ENCODE peak calls at places on chromosomes 2 and 18, in four cellular contexts. A is cardiac muscle cell, V is endothelial cell, G is choroid plexus epithelial cell. Y is an unnamed sample.

GRCh38 chr2:129481306-129482219 is 497.9 kb upstream of the RAB6C start:
- DNase-seq in A (no peak), V (no peak), G (no peak), Y (no peak)

GRCh38 chr2:234245945-234246344 is 195.4 kb downstream of the SPP2 start:
- DNase-seq in A (peak; percentile 63), V (no peak), G (peak; percentile 81), Y (no peak)

GRCh38 chr2:3242747-3243369 is 134.8 kb downstream of the EIPR1 start:
- DNase-seq in A (peak; percentile 43), V (no peak), G (peak; percentile 17), Y (peak; percentile 44)

GRCh38 chr2:127361929-127362328 is 25.8 kb downstream of the MAP3K2 start:
- DNase-seq in A (no peak), V (no peak), G (peak; percentile 38), Y (no peak)

GRCh38 chr2:39119732-39120520 is 925 bp downstream of the SOS1 start:
- DNase-seq in A (peak; percentile 67), V (peak; percentile 54), G (peak; percentile 64), Y (peak; percentile 83)

GRCh38 chr2:109264595-109265328 is 135.8 kb downstream of the SH3RF3 start:
- DNase-seq in A (peak; percentile 89), V (no peak), G (peak; percentile 70), Y (no peak)

GRCh38 chr18:74234326-74235171 is 57.2 kb downstream of the CYB5A start:
- DNase-seq in A (peak; percentile 99), V (no peak), G (peak; percentile 99), Y (no peak)

GRCh38 chr2:101617188-101617587 is 80.3 kb upstream of the MAP4K4 start:
- DNase-seq in A (peak; percentile 65), V (no peak), G (peak; percentile 92), Y (no peak)

GRCh38 chr2:180077295-180077906 is 70.3 kb upstream of the CWC22 start:
- DNase-seq in A (peak; percentile 49), V (no peak), G (peak; percentile 61), Y (peak; percentile 16)

GRCh38 chr18:24369420-24369819 is 28.2 kb downstream of the OSBPL1A start:
- DNase-seq in A (no peak), V (no peak), G (no peak), Y (no peak)

GRCh38 chr2:162226836-162227235 is 16.4 kb downstream of the FAP start:
- DNase-seq in A (peak; percentile 40), V (no peak), G (peak; percentile 47), Y (no peak)

GRCh38 chr2:234422242-234422641 is 74.6 kb downstream of the ARL4C start:
- DNase-seq in A (peak; percentile 84), V (no peak), G (peak; percentile 94), Y (no peak)

GRCh38 chr18:46793565-46793964 is 36.7 kb upstream of the ST8SIA5 start:
- DNase-seq in A (no peak), V (no peak), G (peak; percentile 15), Y (no peak)

GRCh38 chr2:157839162-157839801 is 36.8 kb downstream of the ACVR1 start:
- DNase-seq in A (peak; percentile 60), V (peak; percentile 17), G (peak; percentile 81), Y (no peak)

GRCh38 chr2:135800513-135801460 is 36.2 kb downstream of the LCT start:
- DNase-seq in A (no peak), V (no peak), G (no peak), Y (no peak)

GRCh38 chr18:60377778-60378469 is 5.3 kb upstream of the MC4R start:
- DNase-seq in A (no peak), V (no peak), G (peak; percentile 44), Y (no peak)

GRCh38 chr2:95122197-95122551 is 566 bp upstream of the MRPS5 start:
- DNase-seq in A (no peak), V (no peak), G (no peak), Y (no peak)

GRCh38 chr2:95121150-95121494 is 486 bp downstream of the MRPS5 start:
- DNase-seq in A (peak; percentile 27), V (no peak), G (peak; percentile 40), Y (no peak)

GRCh38 chr2:95121495-95122196 is at the start of gene MRPS5:
- DNase-seq in A (peak; percentile 76), V (peak; percentile 88), G (peak; percentile 63), Y (peak; percentile 95)
- TF ChIP-seq CTCF in A (peak; percentile 4), V (no peak), G (no peak), Y (peak; percentile 21)

DNA sequence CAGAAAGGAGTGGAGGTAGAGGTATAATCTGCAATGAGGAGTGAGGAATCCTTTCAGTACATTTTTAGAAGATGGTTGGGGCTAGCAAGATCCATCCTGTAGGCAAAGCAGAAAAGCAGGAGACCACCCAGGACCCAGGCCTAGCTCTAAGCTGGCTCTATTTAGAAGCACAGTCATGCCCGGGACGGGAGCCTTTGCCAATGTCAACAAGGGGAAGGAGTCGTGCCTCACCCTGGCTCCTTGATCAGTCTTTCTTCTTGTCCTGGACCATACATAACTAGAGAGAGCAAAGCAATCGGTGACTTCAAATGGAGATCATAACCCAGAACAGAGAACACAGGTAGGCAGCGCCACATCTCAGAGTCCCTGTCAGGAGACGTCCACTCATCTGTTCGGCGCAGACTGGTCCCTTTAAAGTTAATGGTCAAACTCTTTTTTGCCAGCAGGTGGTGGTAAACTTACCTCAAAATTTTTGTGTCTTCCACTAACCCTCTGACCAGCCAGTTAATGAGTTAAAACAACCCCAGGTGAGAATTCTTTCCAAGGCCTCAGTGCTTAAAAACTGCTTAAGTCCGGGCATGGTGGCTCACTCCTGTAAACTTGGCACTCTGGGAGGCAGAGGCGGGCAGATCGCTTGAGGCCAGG is 8.0 kb downstream of the MC5R start:
- DNase-seq in A (no peak), V (peak; percentile 25), G (no peak), Y (no peak)
- TF ChIP-seq CTCF in A (no peak), V (no peak), G (no peak), Y (no peak)

GRCh38 chr2:70748002-70748779 is 19.8 kb downstream of the ADD2 start:
- DNase-seq in A (no peak), V (no peak), G (no peak), Y (no peak)
- TF ChIP-seq CTCF in A (no peak), V (no peak), G (no peak), Y (no peak)

GRCh38 chr2:111961663-111962062 is 63.3 kb downstream of the MERTK start:
- DNase-seq in A (no peak), V (no peak), G (peak; percentile 2), Y (no peak)

GRCh38 chr2:111954602-111955332 is 56.4 kb downstream of the MERTK start:
- DNase-seq in A (no peak), V (no peak), G (no peak), Y (no peak)

GRCh38 chr2:111952871-111953497 is 54.6 kb downstream of the MERTK start:
- DNase-seq in A (no peak), V (no peak), G (no peak), Y (no peak)

GRCh38 chr2:111957872-111958354 is 59.5 kb downstream of the MERTK start:
- DNase-seq in A (no peak), V (no peak), G (no peak), Y (no peak)

DNA sequence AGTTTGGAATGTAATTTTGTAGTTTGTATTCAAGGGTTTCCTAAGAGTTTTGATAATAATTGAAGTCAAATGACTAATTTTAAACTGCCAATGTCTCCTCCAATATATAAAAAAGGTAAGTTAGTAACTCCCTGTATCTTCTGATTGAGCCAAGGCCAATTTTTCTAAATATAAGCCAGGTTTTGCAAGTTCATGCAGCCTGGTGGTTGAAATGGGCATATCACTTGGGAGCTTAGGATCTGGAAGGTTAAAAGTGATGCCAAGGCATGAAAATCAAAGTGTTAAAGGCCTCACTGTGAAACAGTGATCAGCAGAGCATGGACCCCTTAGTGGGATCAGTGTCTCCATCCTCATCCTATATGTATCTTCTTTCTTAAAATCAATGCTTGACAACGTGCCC is 60.5 kb downstream of the MERTK start:
- DNase-seq in A (no peak), V (no peak), G (no peak), Y (no peak)
- TF ChIP-seq CTCF in A (no peak), V (peak; percentile 32), G (peak; percentile 27), Y (no peak)

DNA sequence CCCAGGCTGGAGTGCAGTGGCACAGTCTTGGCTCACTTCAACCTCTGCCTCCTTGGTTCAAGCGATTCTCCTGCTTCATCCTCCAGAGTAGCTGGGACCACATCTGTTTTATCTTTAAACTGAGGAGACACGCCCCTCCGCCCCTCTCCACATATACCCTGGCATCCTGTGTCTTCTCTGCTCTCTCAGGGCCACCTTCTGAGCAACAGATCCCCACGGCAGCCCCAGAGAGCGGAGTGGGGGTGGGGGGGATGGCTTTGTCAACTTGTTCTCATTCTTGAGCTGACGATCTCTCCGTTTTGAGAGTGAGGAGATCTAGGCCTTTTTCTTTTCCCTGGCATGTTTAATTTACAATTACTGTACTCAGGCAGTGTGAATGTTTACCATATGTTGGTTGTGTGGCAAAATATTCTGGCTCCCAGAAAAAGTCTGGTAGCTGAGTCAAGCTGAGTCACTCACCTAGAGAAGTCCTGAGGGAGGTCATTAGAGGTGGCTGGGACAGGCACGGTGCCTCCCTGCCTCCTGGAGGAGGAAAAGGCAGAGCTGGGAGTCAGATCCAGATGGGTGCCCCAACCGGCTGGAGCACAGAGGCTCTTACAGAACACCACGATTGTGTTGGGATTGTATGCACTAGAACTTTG is 19.5 kb upstream of the ID2 start:
- DNase-seq in A (peak; percentile 35), V (no peak), G (peak; percentile 46), Y (no peak)
- TF ChIP-seq CTCF in A (peak; percentile 9), V (no peak), G (peak; percentile 21), Y (no peak)

DNA sequence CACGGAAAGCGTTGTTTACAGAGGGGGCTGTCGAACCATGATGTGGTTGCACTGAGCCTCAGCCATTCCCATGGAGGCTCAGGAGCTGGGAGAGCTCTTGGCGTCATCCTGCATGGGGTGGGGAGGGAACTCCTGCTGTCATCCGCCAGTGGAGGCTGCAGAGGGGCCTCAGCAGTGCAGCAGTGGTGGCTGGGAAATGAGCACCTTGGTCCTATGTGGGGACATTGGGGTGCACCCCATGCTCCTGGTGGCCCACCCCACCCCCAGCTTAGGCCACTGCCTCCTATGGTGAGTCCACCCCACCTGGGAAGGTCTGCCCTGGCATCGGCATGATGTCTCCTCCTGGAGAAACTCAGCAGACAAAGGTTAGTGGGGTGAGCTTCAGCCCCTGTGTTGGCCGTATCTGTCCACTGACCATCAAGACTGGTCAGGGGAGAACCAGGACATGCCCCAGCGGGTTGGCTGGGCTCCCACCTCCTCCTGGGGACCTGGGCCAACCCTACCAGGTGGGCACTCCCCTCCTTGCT is 67.7 kb upstream of the HDAC4 start:
- DNase-seq in A (no peak), V (no peak), G (no peak), Y (no peak)
- TF ChIP-seq CTCF in A (no peak), V (no peak), G (no peak), Y (no peak)

DNA sequence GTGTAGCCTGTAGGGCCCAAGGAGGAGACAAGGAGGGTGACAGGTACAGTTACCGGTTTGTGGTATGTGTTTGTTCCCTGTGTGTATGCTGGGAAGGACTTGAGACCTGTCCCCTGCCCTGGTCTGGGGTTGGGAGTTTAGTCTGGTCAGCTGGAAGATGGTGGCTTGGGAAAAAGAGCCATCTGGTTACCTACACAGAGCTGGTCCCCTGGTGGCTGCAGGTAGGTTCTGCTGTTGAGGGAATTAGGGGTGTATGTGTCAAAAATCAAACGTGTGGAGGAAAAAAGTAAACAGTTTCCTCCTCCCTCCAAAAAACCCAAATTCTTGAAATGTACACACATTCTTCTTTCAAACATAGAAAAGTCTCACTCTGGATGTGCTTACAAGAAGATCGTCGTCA is 24.3 kb downstream of the PTMA start:
- DNase-seq in A (no peak), V (no peak), G (no peak), Y (no peak)
- TF ChIP-seq CTCF in A (no peak), V (peak; percentile 26), G (peak; percentile 22), Y (no peak)

DNA sequence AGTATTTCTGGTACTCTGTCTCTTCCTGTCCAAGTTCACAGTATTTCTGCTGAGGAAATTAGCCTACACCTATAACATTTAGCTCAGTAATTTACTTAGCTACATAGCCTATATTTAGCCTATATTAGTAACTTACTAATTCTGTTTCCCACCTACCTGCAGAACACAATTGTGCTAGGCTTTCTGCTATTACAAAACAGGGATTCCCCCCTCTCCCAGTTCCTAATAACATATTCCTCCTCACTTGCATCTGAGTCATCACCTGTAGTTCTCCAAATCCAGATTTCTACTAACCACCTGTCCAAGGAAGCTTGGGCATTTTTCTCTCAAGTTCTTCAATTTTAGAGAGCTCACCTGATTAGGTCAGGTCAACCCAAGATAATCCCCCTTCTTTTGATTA is 94.9 kb downstream of the NETO1 start:
- DNase-seq in A (no peak), V (no peak), G (no peak), Y (no peak)
- TF ChIP-seq CTCF in A (no peak), V (no peak), G (no peak), Y (no peak)